ENCODE peak calls at places on chromosome 1, in nine cellular contexts. One of them, this sample, is unnamed.
A peak's percentile ranks its signal among the peaks of the same experiment; 100 is the strongest.

GRCh38 chr1:68218485-68218884 is 13.8 kb downstream of the WLS start:
- DNase-seq in foreskin keratinocyte: no peak
- DNase-seq in T follicular helper cell: no peak
- DNase-seq in upper lobe of left lung: no peak
- DNase-seq in stimulated activated CD8-positive, alpha-beta memory T cell treated with anti-CD3 and anti-CD28 coated beads, Interleukin-7, amount 100 ng/mL, for 48 hours: no peak
- DNase-seq in nephron progenitor cell: peak; percentile 23
- DNase-seq in CD8-positive, alpha-beta T cell: no peak
- DNase-seq in stimulated activated CD4-positive, alpha-beta T cell treated with anti-CD3 and anti-CD28 coated beads, Interleukin-15, amount 100 ng/mL, for 1 hour: no peak
- DNase-seq in naive thymus-derived CD4-positive, alpha-beta T cell: no peak
- DNase-seq in this sample: no peak

GRCh38 chr1:91741301-91741700 is 144.7 kb downstream of the TGFBR3 start:
- DNase-seq in T follicular helper cell: no peak
- DNase-seq in stimulated activated CD4-positive, alpha-beta T cell treated with anti-CD3 and anti-CD28 coated beads, Interleukin-15, amount 100 ng/mL, for 1 hour: no peak
- DNase-seq in nephron progenitor cell: no peak
- DNase-seq in upper lobe of left lung: no peak
- DNase-seq in CD8-positive, alpha-beta T cell: no peak
- DNase-seq in foreskin keratinocyte: no peak
- DNase-seq in naive thymus-derived CD4-positive, alpha-beta T cell: no peak
- DNase-seq in stimulated activated CD8-positive, alpha-beta memory T cell treated with anti-CD3 and anti-CD28 coated beads, Interleukin-7, amount 100 ng/mL, for 48 hours: no peak
- DNase-seq in this sample: no peak

GRCh38 chr1:68746378-68746777 is 249.5 kb upstream of the DEPDC1 start:
- DNase-seq in stimulated activated CD4-positive, alpha-beta T cell treated with anti-CD3 and anti-CD28 coated beads, Interleukin-15, amount 100 ng/mL, for 1 hour: no peak
- DNase-seq in naive thymus-derived CD4-positive, alpha-beta T cell: no peak
- DNase-seq in stimulated activated CD8-positive, alpha-beta memory T cell treated with anti-CD3 and anti-CD28 coated beads, Interleukin-7, amount 100 ng/mL, for 48 hours: no peak
- DNase-seq in T follicular helper cell: no peak
- DNase-seq in nephron progenitor cell: no peak
- DNase-seq in foreskin keratinocyte: no peak
- DNase-seq in CD8-positive, alpha-beta T cell: no peak
- DNase-seq in upper lobe of left lung: no peak
- DNase-seq in this sample: no peak

GRCh38 chr1:6393400-6394187 is at the start of gene ACOT7:
- DNase-seq in CD8-positive, alpha-beta T cell: peak; percentile 79
- DNase-seq in upper lobe of left lung: peak; percentile 86
- DNase-seq in naive thymus-derived CD4-positive, alpha-beta T cell: peak; percentile 87
- DNase-seq in foreskin keratinocyte: peak; percentile 75
- DNase-seq in stimulated activated CD8-positive, alpha-beta memory T cell treated with anti-CD3 and anti-CD28 coated beads, Interleukin-7, amount 100 ng/mL, for 48 hours: peak; percentile 80
- DNase-seq in nephron progenitor cell: peak; percentile 90
- DNase-seq in T follicular helper cell: peak; percentile 85
- DNase-seq in stimulated activated CD4-positive, alpha-beta T cell treated with anti-CD3 and anti-CD28 coated beads, Interleukin-15, amount 100 ng/mL, for 1 hour: peak; percentile 80
- DNase-seq in this sample: peak; percentile 84

GRCh38 chr1:100710881-100711660 is 8.5 kb upstream of the VCAM1 start:
- DNase-seq in CD8-positive, alpha-beta T cell: no peak
- DNase-seq in stimulated activated CD4-positive, alpha-beta T cell treated with anti-CD3 and anti-CD28 coated beads, Interleukin-15, amount 100 ng/mL, for 1 hour: no peak
- DNase-seq in T follicular helper cell: no peak
- DNase-seq in nephron progenitor cell: no peak
- DNase-seq in stimulated activated CD8-positive, alpha-beta memory T cell treated with anti-CD3 and anti-CD28 coated beads, Interleukin-7, amount 100 ng/mL, for 48 hours: no peak
- DNase-seq in naive thymus-derived CD4-positive, alpha-beta T cell: no peak
- DNase-seq in upper lobe of left lung: no peak
- DNase-seq in foreskin keratinocyte: no peak
- DNase-seq in this sample: no peak

GRCh38 chr1:27491748-27492700 is 2.1 kb upstream of the WASF2 start:
- DNase-seq in naive thymus-derived CD4-positive, alpha-beta T cell: no peak
- DNase-seq in CD8-positive, alpha-beta T cell: no peak
- DNase-seq in upper lobe of left lung: no peak
- DNase-seq in nephron progenitor cell: no peak
- DNase-seq in T follicular helper cell: no peak
- DNase-seq in stimulated activated CD8-positive, alpha-beta memory T cell treated with anti-CD3 and anti-CD28 coated beads, Interleukin-7, amount 100 ng/mL, for 48 hours: no peak
- DNase-seq in stimulated activated CD4-positive, alpha-beta T cell treated with anti-CD3 and anti-CD28 coated beads, Interleukin-15, amount 100 ng/mL, for 1 hour: no peak
- DNase-seq in foreskin keratinocyte: no peak
- DNase-seq in this sample: no peak

GRCh38 chr1:222090103-222090502 is 348.2 kb upstream of the DUSP10 start:
- DNase-seq in naive thymus-derived CD4-positive, alpha-beta T cell: no peak
- DNase-seq in stimulated activated CD8-positive, alpha-beta memory T cell treated with anti-CD3 and anti-CD28 coated beads, Interleukin-7, amount 100 ng/mL, for 48 hours: no peak
- DNase-seq in nephron progenitor cell: no peak
- DNase-seq in upper lobe of left lung: no peak
- DNase-seq in stimulated activated CD4-positive, alpha-beta T cell treated with anti-CD3 and anti-CD28 coated beads, Interleukin-15, amount 100 ng/mL, for 1 hour: no peak
- DNase-seq in T follicular helper cell: no peak
- DNase-seq in CD8-positive, alpha-beta T cell: no peak
- DNase-seq in foreskin keratinocyte: no peak
- DNase-seq in this sample: no peak

GRCh38 chr1:37795340-37796110 is 1.9 kb downstream of the MANEAL start:
- DNase-seq in nephron progenitor cell: peak; percentile 91
- DNase-seq in stimulated activated CD4-positive, alpha-beta T cell treated with anti-CD3 and anti-CD28 coated beads, Interleukin-15, amount 100 ng/mL, for 1 hour: no peak
- DNase-seq in stimulated activated CD8-positive, alpha-beta memory T cell treated with anti-CD3 and anti-CD28 coated beads, Interleukin-7, amount 100 ng/mL, for 48 hours: no peak
- DNase-seq in CD8-positive, alpha-beta T cell: no peak
- DNase-seq in foreskin keratinocyte: peak; percentile 14
- DNase-seq in T follicular helper cell: no peak
- DNase-seq in upper lobe of left lung: peak; percentile 44
- DNase-seq in naive thymus-derived CD4-positive, alpha-beta T cell: no peak
- DNase-seq in this sample: no peak

GRCh38 chr1:50105430-50105829 is 3.3 kb upstream of the ELAVL4 start:
- DNase-seq in foreskin keratinocyte: no peak
- DNase-seq in naive thymus-derived CD4-positive, alpha-beta T cell: no peak
- DNase-seq in nephron progenitor cell: no peak
- DNase-seq in stimulated activated CD4-positive, alpha-beta T cell treated with anti-CD3 and anti-CD28 coated beads, Interleukin-15, amount 100 ng/mL, for 1 hour: no peak
- DNase-seq in CD8-positive, alpha-beta T cell: no peak
- DNase-seq in T follicular helper cell: no peak
- DNase-seq in stimulated activated CD8-positive, alpha-beta memory T cell treated with anti-CD3 and anti-CD28 coated beads, Interleukin-7, amount 100 ng/mL, for 48 hours: no peak
- DNase-seq in upper lobe of left lung: no peak
- DNase-seq in this sample: no peak

GRCh38 chr1:66944330-66945274 is 19.8 kb downstream of the MIER1 start:
- DNase-seq in stimulated activated CD8-positive, alpha-beta memory T cell treated with anti-CD3 and anti-CD28 coated beads, Interleukin-7, amount 100 ng/mL, for 48 hours: no peak
- DNase-seq in T follicular helper cell: no peak
- DNase-seq in foreskin keratinocyte: peak; percentile 59
- DNase-seq in nephron progenitor cell: no peak
- DNase-seq in naive thymus-derived CD4-positive, alpha-beta T cell: no peak
- DNase-seq in CD8-positive, alpha-beta T cell: no peak
- DNase-seq in stimulated activated CD4-positive, alpha-beta T cell treated with anti-CD3 and anti-CD28 coated beads, Interleukin-15, amount 100 ng/mL, for 1 hour: no peak
- DNase-seq in upper lobe of left lung: peak; percentile 55
- DNase-seq in this sample: no peak

GRCh38 chr1:173479649-173480048 is 2.5 kb downstream of the PRDX6 start:
- DNase-seq in stimulated activated CD4-positive, alpha-beta T cell treated with anti-CD3 and anti-CD28 coated beads, Interleukin-15, amount 100 ng/mL, for 1 hour: no peak
- DNase-seq in nephron progenitor cell: no peak
- DNase-seq in stimulated activated CD8-positive, alpha-beta memory T cell treated with anti-CD3 and anti-CD28 coated beads, Interleukin-7, amount 100 ng/mL, for 48 hours: no peak
- DNase-seq in naive thymus-derived CD4-positive, alpha-beta T cell: no peak
- DNase-seq in foreskin keratinocyte: no peak
- DNase-seq in T follicular helper cell: no peak
- DNase-seq in upper lobe of left lung: no peak
- DNase-seq in CD8-positive, alpha-beta T cell: no peak
- DNase-seq in this sample: no peak

GRCh38 chr1:28756846-28757245 is 20.1 kb downstream of the YTHDF2 start:
- DNase-seq in upper lobe of left lung: no peak
- DNase-seq in naive thymus-derived CD4-positive, alpha-beta T cell: no peak
- DNase-seq in foreskin keratinocyte: no peak
- DNase-seq in T follicular helper cell: no peak
- DNase-seq in stimulated activated CD8-positive, alpha-beta memory T cell treated with anti-CD3 and anti-CD28 coated beads, Interleukin-7, amount 100 ng/mL, for 48 hours: no peak
- DNase-seq in CD8-positive, alpha-beta T cell: no peak
- DNase-seq in stimulated activated CD4-positive, alpha-beta T cell treated with anti-CD3 and anti-CD28 coated beads, Interleukin-15, amount 100 ng/mL, for 1 hour: no peak
- DNase-seq in nephron progenitor cell: no peak
- DNase-seq in this sample: no peak

GRCh38 chr1:41695118-41695517 is 210.6 kb upstream of the EDN2 start:
- DNase-seq in foreskin keratinocyte: no peak
- DNase-seq in stimulated activated CD4-positive, alpha-beta T cell treated with anti-CD3 and anti-CD28 coated beads, Interleukin-15, amount 100 ng/mL, for 1 hour: no peak
- DNase-seq in naive thymus-derived CD4-positive, alpha-beta T cell: no peak
- DNase-seq in upper lobe of left lung: peak; percentile 47
- DNase-seq in CD8-positive, alpha-beta T cell: no peak
- DNase-seq in nephron progenitor cell: no peak
- DNase-seq in T follicular helper cell: no peak
- DNase-seq in stimulated activated CD8-positive, alpha-beta memory T cell treated with anti-CD3 and anti-CD28 coated beads, Interleukin-7, amount 100 ng/mL, for 48 hours: no peak
- DNase-seq in this sample: no peak

GRCh38 chr1:227508431-227508830 is 54.9 kb upstream of the ZNF678 start:
- DNase-seq in nephron progenitor cell: no peak
- DNase-seq in foreskin keratinocyte: no peak
- DNase-seq in T follicular helper cell: no peak
- DNase-seq in naive thymus-derived CD4-positive, alpha-beta T cell: no peak
- DNase-seq in upper lobe of left lung: no peak
- DNase-seq in stimulated activated CD4-positive, alpha-beta T cell treated with anti-CD3 and anti-CD28 coated beads, Interleukin-15, amount 100 ng/mL, for 1 hour: no peak
- DNase-seq in stimulated activated CD8-positive, alpha-beta memory T cell treated with anti-CD3 and anti-CD28 coated beads, Interleukin-7, amount 100 ng/mL, for 48 hours: no peak
- DNase-seq in CD8-positive, alpha-beta T cell: no peak
- DNase-seq in this sample: no peak

GRCh38 chr1:201466492-201466891 is 2.5 kb downstream of the PHLDA3 start:
- DNase-seq in stimulated activated CD4-positive, alpha-beta T cell treated with anti-CD3 and anti-CD28 coated beads, Interleukin-15, amount 100 ng/mL, for 1 hour: no peak
- DNase-seq in CD8-positive, alpha-beta T cell: no peak
- DNase-seq in foreskin keratinocyte: no peak
- DNase-seq in upper lobe of left lung: peak; percentile 68
- DNase-seq in T follicular helper cell: no peak
- DNase-seq in stimulated activated CD8-positive, alpha-beta memory T cell treated with anti-CD3 and anti-CD28 coated beads, Interleukin-7, amount 100 ng/mL, for 48 hours: no peak
- DNase-seq in naive thymus-derived CD4-positive, alpha-beta T cell: no peak
- DNase-seq in nephron progenitor cell: no peak
- DNase-seq in this sample: no peak

GRCh38 chr1:51568231-51568935 is 48.5 kb upstream of the OSBPL9 start:
- DNase-seq in naive thymus-derived CD4-positive, alpha-beta T cell: no peak
- DNase-seq in T follicular helper cell: no peak
- DNase-seq in nephron progenitor cell: no peak
- DNase-seq in stimulated activated CD4-positive, alpha-beta T cell treated with anti-CD3 and anti-CD28 coated beads, Interleukin-15, amount 100 ng/mL, for 1 hour: no peak
- DNase-seq in foreskin keratinocyte: no peak
- DNase-seq in stimulated activated CD8-positive, alpha-beta memory T cell treated with anti-CD3 and anti-CD28 coated beads, Interleukin-7, amount 100 ng/mL, for 48 hours: no peak
- DNase-seq in upper lobe of left lung: no peak
- DNase-seq in CD8-positive, alpha-beta T cell: no peak
- DNase-seq in this sample: no peak

GRCh38 chr1:151326619-151327222 is 495 bp downstream of the PI4KB start:
- DNase-seq in nephron progenitor cell: no peak
- DNase-seq in naive thymus-derived CD4-positive, alpha-beta T cell: peak; percentile 48
- DNase-seq in stimulated activated CD4-positive, alpha-beta T cell treated with anti-CD3 and anti-CD28 coated beads, Interleukin-15, amount 100 ng/mL, for 1 hour: peak; percentile 9
- DNase-seq in T follicular helper cell: peak; percentile 25
- DNase-seq in CD8-positive, alpha-beta T cell: peak; percentile 10
- DNase-seq in foreskin keratinocyte: no peak
- DNase-seq in stimulated activated CD8-positive, alpha-beta memory T cell treated with anti-CD3 and anti-CD28 coated beads, Interleukin-7, amount 100 ng/mL, for 48 hours: peak; percentile 17
- DNase-seq in upper lobe of left lung: peak; percentile 68
- DNase-seq in this sample: peak; percentile 37

GRCh38 chr1:7508052-7508745 is 262.9 kb upstream of the VAMP3 start:
- DNase-seq in nephron progenitor cell: no peak
- DNase-seq in T follicular helper cell: no peak
- DNase-seq in upper lobe of left lung: no peak
- DNase-seq in stimulated activated CD4-positive, alpha-beta T cell treated with anti-CD3 and anti-CD28 coated beads, Interleukin-15, amount 100 ng/mL, for 1 hour: no peak
- DNase-seq in CD8-positive, alpha-beta T cell: no peak
- DNase-seq in stimulated activated CD8-positive, alpha-beta memory T cell treated with anti-CD3 and anti-CD28 coated beads, Interleukin-7, amount 100 ng/mL, for 48 hours: no peak
- DNase-seq in naive thymus-derived CD4-positive, alpha-beta T cell: no peak
- DNase-seq in foreskin keratinocyte: no peak
- DNase-seq in this sample: no peak

GRCh38 chr1:220906561-220907334 is 27.5 kb downstream of the HLX start:
- DNase-seq in CD8-positive, alpha-beta T cell: no peak
- DNase-seq in nephron progenitor cell: no peak
- DNase-seq in naive thymus-derived CD4-positive, alpha-beta T cell: no peak
- DNase-seq in stimulated activated CD4-positive, alpha-beta T cell treated with anti-CD3 and anti-CD28 coated beads, Interleukin-15, amount 100 ng/mL, for 1 hour: no peak
- DNase-seq in stimulated activated CD8-positive, alpha-beta memory T cell treated with anti-CD3 and anti-CD28 coated beads, Interleukin-7, amount 100 ng/mL, for 48 hours: no peak
- DNase-seq in upper lobe of left lung: no peak
- DNase-seq in foreskin keratinocyte: no peak
- DNase-seq in T follicular helper cell: no peak
- DNase-seq in this sample: no peak